ENCODE peak calls at places on chromosomes 16 and 17, in nine cellular contexts. One of them, this sample, is unnamed.

GRCh38 chr17:50560185-50560824 is at the start of gene CACNA1G:
- DNase-seq in brain pericyte: no peak
- DNase-seq in NCI-H1092 treated with DMSO at 0.1 percent for 48 hours: peak; percentile 79
- DNase-seq in sciatic nerve: peak; percentile 94
- DNase-seq in AG09309: no peak
- DNase-seq in stimulated activated CD4-positive, alpha-beta T cell treated with anti-CD3 and anti-CD28 coated beads, Interleukin-4, amount 100 ng/mL, for 4 hours: peak; percentile 83
- DNase-seq in heart left ventricle: peak; percentile 92
- DNase-seq in T-helper 1 cell: peak; percentile 80
- DNase-seq in upper lobe of right lung: peak; percentile 92
- DNase-seq in this sample: peak; percentile 38

GRCh38 chr17:83129676-83130075 is 50.3 kb downstream of the METRNL start:
- DNase-seq in T-helper 1 cell: no peak
- DNase-seq in brain pericyte: no peak
- DNase-seq in upper lobe of right lung: peak; percentile 45
- DNase-seq in stimulated activated CD4-positive, alpha-beta T cell treated with anti-CD3 and anti-CD28 coated beads, Interleukin-4, amount 100 ng/mL, for 4 hours: no peak
- DNase-seq in sciatic nerve: peak; percentile 28
- DNase-seq in NCI-H1092 treated with DMSO at 0.1 percent for 48 hours: no peak
- DNase-seq in heart left ventricle: no peak
- DNase-seq in AG09309: no peak
- DNase-seq in this sample: no peak

GRCh38 chr16:70267516-70267915 is 15.8 kb upstream of the EXOSC6 start:
- DNase-seq in stimulated activated CD4-positive, alpha-beta T cell treated with anti-CD3 and anti-CD28 coated beads, Interleukin-4, amount 100 ng/mL, for 4 hours: no peak
- DNase-seq in NCI-H1092 treated with DMSO at 0.1 percent for 48 hours: peak; percentile 52
- DNase-seq in heart left ventricle: no peak
- DNase-seq in upper lobe of right lung: peak; percentile 46
- DNase-seq in AG09309: no peak
- DNase-seq in brain pericyte: no peak
- DNase-seq in sciatic nerve: peak; percentile 55
- DNase-seq in T-helper 1 cell: no peak
- DNase-seq in this sample: no peak

GRCh38 chr17:73131993-73132595 is 32.7 kb upstream of the SSTR2 start:
- DNase-seq in heart left ventricle: no peak
- DNase-seq in brain pericyte: no peak
- DNase-seq in NCI-H1092 treated with DMSO at 0.1 percent for 48 hours: no peak
- DNase-seq in AG09309: no peak
- DNase-seq in T-helper 1 cell: no peak
- DNase-seq in sciatic nerve: no peak
- DNase-seq in stimulated activated CD4-positive, alpha-beta T cell treated with anti-CD3 and anti-CD28 coated beads, Interleukin-4, amount 100 ng/mL, for 4 hours: no peak
- DNase-seq in upper lobe of right lung: no peak
- DNase-seq in this sample: no peak

GRCh38 chr16:8649829-8650554 is 24.4 kb upstream of the ABAT start:
- DNase-seq in sciatic nerve: no peak
- DNase-seq in AG09309: no peak
- DNase-seq in NCI-H1092 treated with DMSO at 0.1 percent for 48 hours: no peak
- DNase-seq in heart left ventricle: no peak
- DNase-seq in T-helper 1 cell: no peak
- DNase-seq in stimulated activated CD4-positive, alpha-beta T cell treated with anti-CD3 and anti-CD28 coated beads, Interleukin-4, amount 100 ng/mL, for 4 hours: no peak
- DNase-seq in brain pericyte: no peak
- DNase-seq in upper lobe of right lung: no peak
- DNase-seq in this sample: no peak

GRCh38 chr17:6753006-6753445 is 2.8 kb upstream of the XAF1 start:
- DNase-seq in stimulated activated CD4-positive, alpha-beta T cell treated with anti-CD3 and anti-CD28 coated beads, Interleukin-4, amount 100 ng/mL, for 4 hours: peak; percentile 72
- DNase-seq in T-helper 1 cell: peak; percentile 46
- DNase-seq in upper lobe of right lung: no peak
- DNase-seq in heart left ventricle: peak; percentile 81
- DNase-seq in AG09309: peak; percentile 51
- DNase-seq in brain pericyte: no peak
- DNase-seq in sciatic nerve: peak; percentile 69
- DNase-seq in NCI-H1092 treated with DMSO at 0.1 percent for 48 hours: no peak
- DNase-seq in this sample: no peak

GRCh38 chr17:80624864-80625263 is 80.2 kb downstream of the RPTOR start:
- DNase-seq in AG09309: no peak
- DNase-seq in upper lobe of right lung: no peak
- DNase-seq in heart left ventricle: no peak
- DNase-seq in sciatic nerve: no peak
- DNase-seq in stimulated activated CD4-positive, alpha-beta T cell treated with anti-CD3 and anti-CD28 coated beads, Interleukin-4, amount 100 ng/mL, for 4 hours: no peak
- DNase-seq in T-helper 1 cell: no peak
- DNase-seq in brain pericyte: no peak
- DNase-seq in NCI-H1092 treated with DMSO at 0.1 percent for 48 hours: no peak
- DNase-seq in this sample: no peak

GRCh38 chr16:1101133-1101532 is 5.1 kb upstream of the C1QTNF8 start:
- DNase-seq in brain pericyte: no peak
- DNase-seq in NCI-H1092 treated with DMSO at 0.1 percent for 48 hours: no peak
- DNase-seq in sciatic nerve: no peak
- DNase-seq in upper lobe of right lung: no peak
- DNase-seq in heart left ventricle: no peak
- DNase-seq in stimulated activated CD4-positive, alpha-beta T cell treated with anti-CD3 and anti-CD28 coated beads, Interleukin-4, amount 100 ng/mL, for 4 hours: no peak
- DNase-seq in T-helper 1 cell: no peak
- DNase-seq in AG09309: no peak
- DNase-seq in this sample: no peak

GRCh38 chr17:6755731-6756184 is at the start of gene XAF1:
- DNase-seq in brain pericyte: no peak
- DNase-seq in heart left ventricle: peak; percentile 63
- DNase-seq in NCI-H1092 treated with DMSO at 0.1 percent for 48 hours: no peak
- DNase-seq in T-helper 1 cell: peak; percentile 20
- DNase-seq in upper lobe of right lung: peak; percentile 71
- DNase-seq in stimulated activated CD4-positive, alpha-beta T cell treated with anti-CD3 and anti-CD28 coated beads, Interleukin-4, amount 100 ng/mL, for 4 hours: peak; percentile 78
- DNase-seq in AG09309: peak; percentile 34
- DNase-seq in sciatic nerve: no peak
- DNase-seq in this sample: no peak

GRCh38 chr17:80191192-80191591 is 21.4 kb downstream of the CARD14 start:
- DNase-seq in stimulated activated CD4-positive, alpha-beta T cell treated with anti-CD3 and anti-CD28 coated beads, Interleukin-4, amount 100 ng/mL, for 4 hours: no peak
- DNase-seq in brain pericyte: no peak
- DNase-seq in sciatic nerve: no peak
- DNase-seq in T-helper 1 cell: no peak
- DNase-seq in NCI-H1092 treated with DMSO at 0.1 percent for 48 hours: no peak
- DNase-seq in upper lobe of right lung: no peak
- DNase-seq in heart left ventricle: no peak
- DNase-seq in AG09309: no peak
- DNase-seq in this sample: no peak

GRCh38 chr16:84266451-84266850 is 26.6 kb upstream of the KCNG4 start:
- DNase-seq in sciatic nerve: no peak
- DNase-seq in brain pericyte: no peak
- DNase-seq in NCI-H1092 treated with DMSO at 0.1 percent for 48 hours: no peak
- DNase-seq in stimulated activated CD4-positive, alpha-beta T cell treated with anti-CD3 and anti-CD28 coated beads, Interleukin-4, amount 100 ng/mL, for 4 hours: no peak
- DNase-seq in upper lobe of right lung: no peak
- DNase-seq in heart left ventricle: peak; percentile 38
- DNase-seq in AG09309: no peak
- DNase-seq in T-helper 1 cell: no peak
- DNase-seq in this sample: no peak

GRCh38 chr17:60743812-60744211 is 66.2 kb downstream of the BCAS3 start:
- DNase-seq in stimulated activated CD4-positive, alpha-beta T cell treated with anti-CD3 and anti-CD28 coated beads, Interleukin-4, amount 100 ng/mL, for 4 hours: no peak
- DNase-seq in heart left ventricle: no peak
- DNase-seq in upper lobe of right lung: no peak
- DNase-seq in AG09309: no peak
- DNase-seq in brain pericyte: no peak
- DNase-seq in T-helper 1 cell: no peak
- DNase-seq in sciatic nerve: no peak
- DNase-seq in NCI-H1092 treated with DMSO at 0.1 percent for 48 hours: no peak
- DNase-seq in this sample: peak; percentile 9

GRCh38 chr17:52134641-52135040 is 23.9 kb downstream of the CA10 start:
- DNase-seq in upper lobe of right lung: no peak
- DNase-seq in stimulated activated CD4-positive, alpha-beta T cell treated with anti-CD3 and anti-CD28 coated beads, Interleukin-4, amount 100 ng/mL, for 4 hours: no peak
- DNase-seq in sciatic nerve: no peak
- DNase-seq in T-helper 1 cell: no peak
- DNase-seq in brain pericyte: no peak
- DNase-seq in NCI-H1092 treated with DMSO at 0.1 percent for 48 hours: no peak
- DNase-seq in AG09309: no peak
- DNase-seq in heart left ventricle: no peak
- DNase-seq in this sample: no peak

GRCh38 chr16:12214509-12214908 is 238.0 kb downstream of the SNX29 start:
- DNase-seq in T-helper 1 cell: no peak
- DNase-seq in upper lobe of right lung: no peak
- DNase-seq in brain pericyte: no peak
- DNase-seq in sciatic nerve: no peak
- DNase-seq in NCI-H1092 treated with DMSO at 0.1 percent for 48 hours: peak; percentile 56
- DNase-seq in AG09309: no peak
- DNase-seq in stimulated activated CD4-positive, alpha-beta T cell treated with anti-CD3 and anti-CD28 coated beads, Interleukin-4, amount 100 ng/mL, for 4 hours: no peak
- DNase-seq in heart left ventricle: no peak
- DNase-seq in this sample: no peak

GRCh38 chr16:4724661-4725270 is 9.3 kb downstream of the ANKS3 start:
- DNase-seq in stimulated activated CD4-positive, alpha-beta T cell treated with anti-CD3 and anti-CD28 coated beads, Interleukin-4, amount 100 ng/mL, for 4 hours: no peak
- DNase-seq in AG09309: no peak
- DNase-seq in brain pericyte: no peak
- DNase-seq in T-helper 1 cell: no peak
- DNase-seq in upper lobe of right lung: no peak
- DNase-seq in heart left ventricle: no peak
- DNase-seq in NCI-H1092 treated with DMSO at 0.1 percent for 48 hours: no peak
- DNase-seq in sciatic nerve: no peak
- DNase-seq in this sample: no peak

GRCh38 chr16:1010266-1010665 is 28.7 kb downstream of the SOX8 start:
- DNase-seq in brain pericyte: no peak
- DNase-seq in upper lobe of right lung: no peak
- DNase-seq in sciatic nerve: no peak
- DNase-seq in heart left ventricle: no peak
- DNase-seq in NCI-H1092 treated with DMSO at 0.1 percent for 48 hours: no peak
- DNase-seq in AG09309: no peak
- DNase-seq in T-helper 1 cell: no peak
- DNase-seq in stimulated activated CD4-positive, alpha-beta T cell treated with anti-CD3 and anti-CD28 coated beads, Interleukin-4, amount 100 ng/mL, for 4 hours: no peak
- DNase-seq in this sample: no peak

GRCh38 chr17:57975044-57975443 is 13.0 kb downstream of the VEZF1 start:
- DNase-seq in heart left ventricle: no peak
- DNase-seq in brain pericyte: no peak
- DNase-seq in AG09309: no peak
- DNase-seq in upper lobe of right lung: no peak
- DNase-seq in NCI-H1092 treated with DMSO at 0.1 percent for 48 hours: no peak
- DNase-seq in sciatic nerve: no peak
- DNase-seq in stimulated activated CD4-positive, alpha-beta T cell treated with anti-CD3 and anti-CD28 coated beads, Interleukin-4, amount 100 ng/mL, for 4 hours: no peak
- DNase-seq in T-helper 1 cell: no peak
- DNase-seq in this sample: no peak

GRCh38 chr17:72390675-72391501 is 270.1 kb downstream of the SOX9 start:
- DNase-seq in T-helper 1 cell: no peak
- DNase-seq in upper lobe of right lung: no peak
- DNase-seq in stimulated activated CD4-positive, alpha-beta T cell treated with anti-CD3 and anti-CD28 coated beads, Interleukin-4, amount 100 ng/mL, for 4 hours: no peak
- DNase-seq in brain pericyte: no peak
- DNase-seq in sciatic nerve: no peak
- DNase-seq in AG09309: no peak
- DNase-seq in heart left ventricle: no peak
- DNase-seq in NCI-H1092 treated with DMSO at 0.1 percent for 48 hours: no peak
- DNase-seq in this sample: no peak

GRCh38 chr17:35775583-35775982 is 14.9 kb downstream of the C17orf50 start:
- DNase-seq in upper lobe of right lung: no peak
- DNase-seq in T-helper 1 cell: no peak
- DNase-seq in heart left ventricle: no peak
- DNase-seq in AG09309: no peak
- DNase-seq in brain pericyte: no peak
- DNase-seq in NCI-H1092 treated with DMSO at 0.1 percent for 48 hours: no peak
- DNase-seq in stimulated activated CD4-positive, alpha-beta T cell treated with anti-CD3 and anti-CD28 coated beads, Interleukin-4, amount 100 ng/mL, for 4 hours: no peak
- DNase-seq in sciatic nerve: no peak
- DNase-seq in this sample: no peak

GRCh38 chr16:73311857-73312723 is 264.2 kb upstream of the ZFHX3 start:
- DNase-seq in brain pericyte: no peak
- DNase-seq in T-helper 1 cell: no peak
- DNase-seq in stimulated activated CD4-positive, alpha-beta T cell treated with anti-CD3 and anti-CD28 coated beads, Interleukin-4, amount 100 ng/mL, for 4 hours: no peak
- DNase-seq in NCI-H1092 treated with DMSO at 0.1 percent for 48 hours: no peak
- DNase-seq in sciatic nerve: no peak
- DNase-seq in upper lobe of right lung: no peak
- DNase-seq in AG09309: no peak
- DNase-seq in heart left ventricle: no peak
- DNase-seq in this sample: no peak

GRCh38 chr17:31416503-31416923 is 25.0 kb downstream of the RAB11FIP4 start:
- DNase-seq in AG09309: no peak
- DNase-seq in sciatic nerve: peak; percentile 81
- DNase-seq in T-helper 1 cell: no peak
- DNase-seq in stimulated activated CD4-positive, alpha-beta T cell treated with anti-CD3 and anti-CD28 coated beads, Interleukin-4, amount 100 ng/mL, for 4 hours: no peak
- DNase-seq in brain pericyte: no peak
- DNase-seq in heart left ventricle: no peak
- DNase-seq in NCI-H1092 treated with DMSO at 0.1 percent for 48 hours: peak; percentile 18
- DNase-seq in upper lobe of right lung: no peak
- DNase-seq in this sample: no peak

GRCh38 chr17:7136266-7136877 is 21.8 kb upstream of the ASGR2 start:
- DNase-seq in NCI-H1092 treated with DMSO at 0.1 percent for 48 hours: peak; percentile 37
- DNase-seq in heart left ventricle: peak; percentile 71
- DNase-seq in brain pericyte: peak; percentile 11
- DNase-seq in upper lobe of right lung: peak; percentile 89
- DNase-seq in T-helper 1 cell: peak; percentile 68
- DNase-seq in AG09309: peak; percentile 17
- DNase-seq in sciatic nerve: peak; percentile 89
- DNase-seq in stimulated activated CD4-positive, alpha-beta T cell treated with anti-CD3 and anti-CD28 coated beads, Interleukin-4, amount 100 ng/mL, for 4 hours: peak; percentile 65
- DNase-seq in this sample: peak; percentile 28

GRCh38 chr16:24609740-24610420 is 70.5 kb downstream of the RBBP6 start:
- DNase-seq in T-helper 1 cell: no peak
- DNase-seq in heart left ventricle: peak; percentile 26
- DNase-seq in upper lobe of right lung: peak; percentile 74
- DNase-seq in NCI-H1092 treated with DMSO at 0.1 percent for 48 hours: peak; percentile 43
- DNase-seq in brain pericyte: no peak
- DNase-seq in AG09309: peak; percentile 10
- DNase-seq in stimulated activated CD4-positive, alpha-beta T cell treated with anti-CD3 and anti-CD28 coated beads, Interleukin-4, amount 100 ng/mL, for 4 hours: no peak
- DNase-seq in sciatic nerve: peak; percentile 75
- DNase-seq in this sample: no peak

This sample was measured in keratinocyte.